ENCODE peak calls at places on chromosomes 1 and 21, in five cellular contexts. G is osteoblast, D is fibroblast of lung, B is thoracic aorta, Y is HL-60. R is an unnamed sample.

GRCh38 chr1:236341298-236341697 is 52.8 kb upstream of the EDARADD start:
- DNase-seq in D (no peak), Y (no peak), G (no peak), B (no peak), R (no peak)

GRCh38 chr1:11648732-11649158 is 5.5 kb downstream of the FBXO2 start:
- DNase-seq in D (no peak), G (peak), B (no peak), Y (no peak), R (no peak)

GRCh38 chr21:33254766-33255165 is 11.4 kb upstream of the IL10RB start:
- DNase-seq in G (no peak), Y (no peak), B (no peak), D (no peak), R (no peak)

GRCh38 chr1:54149734-54150133 is 3.1 kb downstream of the CDCP2 start:
- DNase-seq in B (no peak), G (no peak), D (no peak), Y (no peak), R (peak)

GRCh38 chr1:172089768-172090510 is 248.6 kb downstream of the DNM3 start:
- DNase-seq in D (peak), Y (no peak), B (no peak), G (no peak), R (no peak)

GRCh38 chr1:162557536-162557935 is 4.0 kb upstream of the UAP1 start:
- DNase-seq in D (no peak), G (no peak), Y (no peak), B (no peak), R (no peak)

GRCh38 chr1:32273389-32274208 is 18.3 kb upstream of the HDAC1 start:
- DNase-seq in B (no peak), G (peak), D (peak), Y (no peak), R (no peak)

GRCh38 chr1:153260980-153261792 is 1.7 kb downstream of the LORICRIN start:
- DNase-seq in B (no peak), D (peak), Y (no peak), G (peak), R (peak)

GRCh38 chr1:201714542-201715276 is 114.2 kb upstream of the IPO9 start:
- DNase-seq in D (peak), G (peak), B (peak), Y (peak), R (peak)

GRCh38 chr1:183580281-183580682 is 10.0 kb downstream of the NCF2 start:
- DNase-seq in G (peak), Y (peak), B (no peak), D (no peak), R (no peak)

GRCh38 chr1:228365321-228366061 is 41.1 kb downstream of the TRIM11 start:
- DNase-seq in G (peak), Y (no peak), B (no peak), D (no peak), R (peak)

GRCh38 chr1:87239997-87240396 is 88.7 kb upstream of the LMO4 start:
- DNase-seq in Y (no peak), B (no peak), D (no peak), G (no peak), R (no peak)

GRCh38 chr1:87240661-87241285 is 87.9 kb upstream of the LMO4 start:
- DNase-seq in B (no peak), D (peak), G (peak), Y (no peak), R (no peak)

GRCh38 chr1:87242445-87243185 is 86.1 kb upstream of the LMO4 start:
- DNase-seq in G (no peak), B (no peak), D (peak), Y (no peak), R (no peak)

GRCh38 chr1:87246436-87246835 is 82.2 kb upstream of the LMO4 start:
- DNase-seq in G (no peak), D (no peak), B (no peak), Y (no peak), R (no peak)

DNA sequence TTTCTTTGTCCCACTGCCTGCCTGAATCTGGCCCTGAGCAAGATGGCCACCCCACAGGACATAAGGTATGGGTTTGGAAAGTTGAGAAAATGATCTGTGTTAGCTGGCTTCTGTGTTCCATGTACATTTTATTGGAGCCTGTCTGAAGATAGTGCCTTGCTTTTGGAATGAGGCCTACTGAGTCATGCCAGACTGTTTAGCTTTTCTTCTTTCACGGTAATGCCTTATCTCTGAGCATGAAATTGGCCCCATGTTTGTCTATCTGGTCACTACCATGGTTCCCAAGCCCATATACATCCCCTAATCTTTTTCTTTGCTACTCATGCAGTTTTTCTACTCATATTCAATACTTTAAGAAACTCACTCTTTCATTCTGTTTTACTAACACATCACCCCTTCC is 85.1 kb upstream of the LMO4 start:
- DNase-seq in B (no peak), Y (no peak), D (peak), G (peak), R (no peak)
- TF ChIP-seq CTCF in B (no peak), Y (no peak), D (no peak), G (no peak), R (no peak)

GRCh38 chr1:2054560-2054959 is 4.3 kb downstream of the PRKCZ start:
- DNase-seq in B (no peak), G (no peak), D (no peak), Y (no peak), R (no peak)
- TF ChIP-seq CTCF in B (no peak), G (no peak), D (no peak), Y (no peak), R (no peak)

DNA sequence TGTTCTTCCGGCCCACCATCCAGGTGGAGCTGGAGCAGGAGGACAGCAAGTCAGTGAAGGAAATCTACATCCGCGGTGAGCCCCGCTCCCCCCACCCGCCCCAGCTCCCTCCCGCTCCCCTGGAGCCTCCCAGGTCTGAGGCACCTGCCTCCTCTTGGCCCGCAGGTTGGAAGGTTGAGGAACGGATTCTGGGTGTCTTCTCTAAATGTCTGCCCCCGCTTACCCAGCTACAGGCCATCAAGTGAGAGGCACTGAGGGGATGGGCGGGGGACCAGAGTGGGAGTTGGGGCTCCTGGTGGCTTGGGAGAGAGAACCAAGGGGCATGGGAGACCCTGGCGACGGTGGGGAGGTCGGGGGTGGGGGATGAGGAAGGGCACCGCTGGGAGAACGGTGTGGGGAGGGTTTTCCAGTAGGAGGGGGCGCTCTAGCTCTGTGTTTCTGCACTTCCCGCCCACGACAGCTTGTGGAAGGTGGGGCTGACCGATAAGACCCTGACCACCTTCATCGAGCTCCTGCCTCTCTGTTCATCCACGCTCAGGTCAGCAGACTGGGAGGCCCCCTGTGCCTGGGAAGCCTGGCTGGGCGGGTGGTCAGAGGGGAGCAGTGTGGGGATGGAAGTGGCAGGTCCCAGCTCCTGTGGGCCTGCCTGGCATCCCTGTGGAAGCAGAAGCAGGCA is 4.2 kb downstream of the LRRC71 start:
- DNase-seq in Y (no peak), D (no peak), B (no peak), G (no peak), R (no peak)
- TF ChIP-seq CTCF in Y (no peak), D (no peak), B (no peak), G (no peak), R (no peak)

GRCh38 chr1:16066245-16066644 is 7.2 kb downstream of the FAM131C start:
- DNase-seq in D (no peak), Y (no peak), B (no peak), G (peak), R (no peak)
- TF ChIP-seq CTCF in D (no peak), Y (no peak), B (no peak), G (no peak), R (no peak)

DNA sequence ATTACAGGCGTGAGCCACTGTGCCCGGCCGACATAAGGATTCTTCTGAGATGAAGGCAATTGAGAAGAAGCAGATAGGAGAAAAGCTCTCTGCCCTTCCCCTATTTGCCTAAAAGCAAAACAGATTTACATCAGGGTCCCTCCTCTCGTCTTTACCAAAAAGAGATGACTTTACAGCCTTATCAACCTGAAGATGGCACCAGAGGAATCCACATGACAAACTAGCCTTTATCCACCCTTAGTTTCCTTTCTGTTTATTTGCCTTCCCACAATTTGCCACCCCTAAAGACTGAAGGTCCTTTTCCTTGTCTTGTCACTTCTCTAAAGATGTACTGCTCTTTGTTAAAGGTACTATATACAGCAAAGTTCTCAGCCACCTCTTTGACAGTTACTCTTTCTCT is 70.7 kb upstream of the KRTAP19-8 start:
- DNase-seq in B (no peak), Y (no peak), D (peak), G (peak), R (no peak)
- TF ChIP-seq CTCF in B (no peak), Y (no peak), D (no peak), G (peak), R (peak)

DNA sequence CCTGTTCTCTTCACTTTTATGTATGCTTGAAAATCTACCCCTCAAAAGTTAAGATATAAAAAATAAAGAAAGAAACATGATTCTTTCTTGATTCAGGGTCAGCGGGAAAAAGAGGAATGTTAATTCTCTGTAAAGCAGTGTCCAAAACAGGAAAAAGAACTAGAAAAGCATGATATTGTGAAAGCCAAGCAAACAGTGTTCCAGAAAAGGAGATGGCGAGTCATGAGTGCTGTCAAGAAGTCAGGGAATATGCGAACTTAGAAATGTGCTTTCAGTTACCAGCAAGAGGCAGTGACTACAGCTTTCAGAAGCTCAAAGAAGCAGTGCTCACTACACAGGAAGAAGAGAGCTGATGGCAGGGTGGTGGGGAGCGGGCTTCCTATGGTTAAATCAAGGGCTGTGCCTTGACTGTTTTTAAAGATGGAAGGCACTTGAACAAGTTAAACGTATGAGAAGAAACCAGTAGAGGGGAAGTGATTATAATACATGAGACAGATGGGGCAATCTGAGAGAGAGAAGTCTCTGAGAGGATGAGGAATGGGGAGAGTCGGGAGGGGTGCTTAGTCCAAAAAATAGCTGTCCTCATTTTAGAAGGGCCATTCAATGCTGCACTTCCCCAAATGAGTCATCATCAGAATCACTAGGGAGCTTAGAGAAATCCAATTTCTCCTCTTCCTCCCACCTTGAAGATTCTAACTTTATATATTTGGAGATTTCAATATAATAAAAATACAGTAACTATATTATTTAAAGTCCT is 90.4 kb downstream of the KCNK1 start:
- DNase-seq in Y (no peak), G (no peak), B (no peak), D (peak), R (no peak)
- TF ChIP-seq CTCF in Y (no peak), G (no peak), B (no peak), D (no peak), R (no peak)

GRCh38 chr1:2227341-2228156 is 570 bp upstream of the SKI start:
- DNase-seq in B (peak), G (peak), Y (peak), D (peak), R (peak)

GRCh38 chr1:2228684-2229031 is 539 bp downstream of the SKI start:
- DNase-seq in B (no peak), G (peak), Y (no peak), D (no peak), R (peak)

GRCh38 chr1:2228157-2228594 is at the start of gene SKI:
- DNase-seq in G (peak), Y (no peak), D (no peak), B (no peak), R (no peak)

GRCh38 chr1:2229921-2230700 is 2.0 kb downstream of the SKI start:
- DNase-seq in B (no peak), Y (no peak), G (peak), D (peak), R (no peak)

DNA sequence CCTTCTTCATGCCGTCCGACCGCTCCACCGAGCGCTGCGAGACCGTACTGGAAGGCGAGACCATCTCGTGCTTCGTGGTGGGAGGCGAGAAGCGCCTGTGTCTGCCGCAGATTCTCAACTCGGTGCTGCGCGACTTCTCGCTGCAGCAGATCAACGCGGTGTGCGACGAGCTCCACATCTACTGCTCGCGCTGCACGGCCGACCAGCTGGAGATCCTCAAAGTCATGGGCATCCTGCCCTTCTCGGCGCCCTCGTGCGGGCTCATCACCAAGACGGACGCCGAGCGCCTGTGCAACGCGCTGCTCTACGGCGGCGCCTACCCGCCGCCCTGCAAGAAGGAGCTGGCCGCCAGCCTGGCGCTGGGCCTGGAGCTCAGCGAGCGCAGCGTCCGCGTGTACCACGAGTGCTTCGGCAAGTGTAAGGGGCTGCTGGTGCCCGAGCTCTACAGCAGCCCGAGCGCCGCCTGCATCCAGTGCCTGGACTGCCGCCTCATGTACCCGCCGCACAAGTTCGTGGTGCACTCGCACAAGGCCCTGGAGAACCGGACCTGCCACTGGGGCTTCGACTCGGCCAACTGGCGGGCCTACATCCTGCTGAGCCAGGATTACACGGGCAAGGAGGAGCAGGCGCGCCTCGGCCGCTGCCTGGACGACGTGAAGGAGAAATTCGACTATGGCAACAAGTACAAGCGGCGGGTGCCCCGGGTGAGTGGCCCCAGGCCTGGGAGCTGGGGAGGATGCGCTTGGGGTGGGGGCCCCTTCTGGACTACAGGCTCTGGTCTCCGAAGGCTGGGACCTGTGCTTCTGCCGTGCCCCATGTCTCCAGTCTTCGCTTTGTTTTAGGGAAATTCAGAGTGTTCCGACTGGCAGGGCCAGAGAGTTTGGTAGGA is 1.2 kb downstream of the SKI start:
- DNase-seq in Y (no peak), B (no peak), G (peak), D (peak), R (no peak)
- TF ChIP-seq CTCF in Y (no peak), B (peak), G (no peak), D (no peak), R (peak)

DNA sequence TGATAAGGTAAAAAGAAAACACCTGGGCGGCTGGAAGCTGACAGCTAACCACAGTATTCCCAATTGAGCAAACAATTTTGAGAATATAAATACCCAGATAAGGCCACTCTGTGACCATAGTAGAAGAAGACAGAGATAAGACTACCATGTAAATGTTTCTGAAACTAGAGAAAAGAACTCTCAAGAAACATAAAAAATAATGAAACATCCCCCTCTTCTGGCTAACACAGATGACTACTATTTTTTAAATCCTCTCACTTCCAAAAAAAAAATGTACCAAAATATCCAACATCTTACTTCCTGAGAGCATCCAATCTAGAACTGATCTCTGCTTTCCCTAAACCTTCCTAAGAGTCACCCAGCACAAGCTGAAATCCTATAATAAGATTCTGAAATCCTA is 125.9 kb downstream of the HFM1 start:
- DNase-seq in Y (no peak), D (peak), B (no peak), G (no peak), R (no peak)
- TF ChIP-seq CTCF in Y (no peak), D (no peak), B (no peak), G (peak), R (peak)

GRCh38 chr1:212783976-212784375 is 7.6 kb downstream of the NSL1 start:
- DNase-seq in G (no peak), D (no peak), Y (no peak), B (no peak), R (no peak)
- TF ChIP-seq CTCF in G (no peak), D (no peak), Y (no peak), B (no peak), R (no peak)